ENCODE peak calls at places on chromosomes 3 and 15, in four cellular contexts. One of them, this sample, is unnamed.

GRCh38 chr3:8972614-8973013 is 9.3 kb upstream of the RAD18 start:
- DNase-seq in progenitor cell of endocrine pancreas: no peak
- DNase-seq in hepatocyte: peak
- DNase-seq in suprapubic skin: no peak
- DNase-seq in this sample: no peak

GRCh38 chr15:25936004-25936403 is 72.9 kb upstream of the ATP10A start:
- DNase-seq in progenitor cell of endocrine pancreas: no peak
- DNase-seq in suprapubic skin: no peak
- DNase-seq in hepatocyte: no peak
- DNase-seq in this sample: no peak

GRCh38 chr3:71688121-71688520 is 37.1 kb downstream of the EIF4E3 start:
- DNase-seq in suprapubic skin: no peak
- DNase-seq in progenitor cell of endocrine pancreas: no peak
- DNase-seq in hepatocyte: peak
- DNase-seq in this sample: no peak

GRCh38 chr3:171953300-171954022 is 85.9 kb upstream of the FNDC3B start:
- DNase-seq in hepatocyte: no peak
- DNase-seq in suprapubic skin: no peak
- DNase-seq in progenitor cell of endocrine pancreas: no peak
- DNase-seq in this sample: no peak

GRCh38 chr3:17162116-17162515 is 277.4 kb downstream of the PLCL2 start:
- DNase-seq in hepatocyte: no peak
- DNase-seq in suprapubic skin: no peak
- DNase-seq in progenitor cell of endocrine pancreas: no peak
- DNase-seq in this sample: no peak

GRCh38 chr3:78571486-78571885 is 1196.3 kb downstream of the ROBO1 start:
- DNase-seq in hepatocyte: no peak
- DNase-seq in suprapubic skin: no peak
- DNase-seq in progenitor cell of endocrine pancreas: no peak
- DNase-seq in this sample: no peak

GRCh38 chr3:185153861-185154629 is 1.2 kb upstream of the C3orf70 start:
- DNase-seq in suprapubic skin: no peak
- DNase-seq in hepatocyte: no peak
- DNase-seq in progenitor cell of endocrine pancreas: no peak
- DNase-seq in this sample: no peak

GRCh38 chr15:93866996-93867395 is 364.4 kb upstream of the MCTP2 start:
- DNase-seq in progenitor cell of endocrine pancreas: no peak
- DNase-seq in hepatocyte: no peak
- DNase-seq in suprapubic skin: no peak
- DNase-seq in this sample: no peak

GRCh38 chr3:14780927-14781507 is 37.7 kb upstream of the FGD5 start:
- DNase-seq in progenitor cell of endocrine pancreas: peak
- DNase-seq in suprapubic skin: peak
- DNase-seq in hepatocyte: peak
- DNase-seq in this sample: peak

GRCh38 chr3:57856675-57857074 is 100.6 kb downstream of the SLMAP start:
- DNase-seq in progenitor cell of endocrine pancreas: no peak
- DNase-seq in hepatocyte: peak
- DNase-seq in suprapubic skin: no peak
- DNase-seq in this sample: no peak

GRCh38 chr3:150362515-150363302 is 45.4 kb upstream of the TSC22D2 start:
- DNase-seq in hepatocyte: no peak
- DNase-seq in progenitor cell of endocrine pancreas: no peak
- DNase-seq in suprapubic skin: no peak
- DNase-seq in this sample: no peak

GRCh38 chr3:119342176-119342575 is 48.0 kb downstream of the ARHGAP31 start:
- DNase-seq in progenitor cell of endocrine pancreas: no peak
- DNase-seq in suprapubic skin: no peak
- DNase-seq in hepatocyte: no peak
- DNase-seq in this sample: no peak

GRCh38 chr3:12947504-12948369 is 106.4 kb upstream of the RPL32 start:
- DNase-seq in suprapubic skin: no peak
- DNase-seq in hepatocyte: peak
- DNase-seq in progenitor cell of endocrine pancreas: no peak
- DNase-seq in this sample: no peak

GRCh38 chr3:135125171-135125801 is 330.2 kb downstream of the EPHB1 start:
- DNase-seq in progenitor cell of endocrine pancreas: peak
- DNase-seq in suprapubic skin: no peak
- DNase-seq in hepatocyte: peak
- DNase-seq in this sample: peak

GRCh38 chr3:197482001-197482400 is 73.8 kb downstream of the BDH1 start:
- DNase-seq in suprapubic skin: no peak
- DNase-seq in progenitor cell of endocrine pancreas: no peak
- DNase-seq in hepatocyte: no peak
- DNase-seq in this sample: no peak

GRCh38 chr15:83837946-83838571 is 184.1 kb downstream of the ADAMTSL3 start:
- DNase-seq in progenitor cell of endocrine pancreas: peak
- DNase-seq in hepatocyte: peak
- DNase-seq in suprapubic skin: no peak
- DNase-seq in this sample: peak

GRCh38 chr3:42051384-42052131 is 39.6 kb upstream of the TRAK1 start:
- DNase-seq in suprapubic skin: no peak
- DNase-seq in hepatocyte: peak
- DNase-seq in progenitor cell of endocrine pancreas: no peak
- DNase-seq in this sample: no peak

GRCh38 chr3:9834520-9835380 is 9.1 kb downstream of the RPUSD3 start:
- DNase-seq in suprapubic skin: no peak
- DNase-seq in progenitor cell of endocrine pancreas: no peak
- DNase-seq in hepatocyte: no peak
- DNase-seq in this sample: no peak

GRCh38 chr3:37453393-37454391 is 279.3 kb upstream of the LRRFIP2 start:
- DNase-seq in progenitor cell of endocrine pancreas: no peak
- DNase-seq in hepatocyte: peak
- DNase-seq in suprapubic skin: peak
- DNase-seq in this sample: peak

GRCh38 chr3:129793356-129793755 is 100.2 kb downstream of the TMCC1 start:
- DNase-seq in hepatocyte: peak
- DNase-seq in suprapubic skin: no peak
- DNase-seq in progenitor cell of endocrine pancreas: no peak
- DNase-seq in this sample: no peak

GRCh38 chr3:130609166-130609574 is 92.2 kb downstream of the COL6A6 start:
- DNase-seq in suprapubic skin: peak
- DNase-seq in hepatocyte: no peak
- DNase-seq in progenitor cell of endocrine pancreas: no peak
- DNase-seq in this sample: no peak

DNA sequence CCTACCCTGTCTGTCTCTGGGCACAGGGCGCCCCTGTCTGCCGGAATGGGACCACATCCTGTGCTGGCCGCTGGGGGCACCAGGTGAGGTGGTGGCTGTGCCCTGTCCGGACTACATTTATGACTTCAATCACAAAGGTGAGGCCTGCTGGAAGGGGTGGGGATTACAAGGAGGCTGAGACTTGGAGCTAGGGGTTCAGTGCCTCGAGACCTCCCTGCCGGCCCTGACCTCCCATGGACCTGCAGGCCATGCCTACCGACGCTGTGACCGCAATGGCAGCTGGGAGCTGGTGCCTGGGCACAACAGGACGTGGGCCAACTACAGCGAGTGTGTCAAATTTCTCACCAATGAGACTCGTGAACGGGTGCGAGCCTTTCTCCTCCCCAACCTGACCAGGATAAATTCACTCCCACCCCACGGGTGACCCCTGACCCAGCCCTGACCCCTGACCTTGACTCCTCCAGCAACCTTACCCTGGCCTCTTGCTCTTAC is 20.4 kb downstream of the PTH1R start:
- DNase-seq in hepatocyte: no peak
- DNase-seq in suprapubic skin: no peak
- DNase-seq in progenitor cell of endocrine pancreas: no peak
- DNase-seq in this sample: peak
- TF ChIP-seq CTCF in hepatocyte: no peak
- TF ChIP-seq CTCF in suprapubic skin: no peak
- TF ChIP-seq CTCF in progenitor cell of endocrine pancreas: peak
- TF ChIP-seq CTCF in this sample: no peak

DNA sequence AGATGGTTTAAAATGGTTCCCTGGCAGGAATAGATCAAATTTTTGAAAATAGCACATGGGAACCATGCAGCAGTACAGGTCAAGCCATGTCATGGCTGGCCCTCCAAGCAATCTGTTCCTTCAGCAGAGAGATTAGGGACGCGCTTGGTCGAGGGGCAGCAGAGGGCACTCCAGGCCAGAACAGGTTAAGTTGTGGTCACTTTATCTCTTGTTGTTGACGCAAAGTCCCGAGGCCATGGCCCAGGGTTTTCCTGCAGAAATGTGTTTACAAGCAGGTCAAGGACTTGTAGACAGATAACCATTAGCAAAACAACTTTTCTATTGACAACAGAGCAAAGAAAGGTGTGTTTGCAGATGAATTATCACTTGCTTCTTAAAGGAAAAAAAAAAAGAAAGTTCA is 570.0 kb upstream of the NR2F2 start:
- DNase-seq in progenitor cell of endocrine pancreas: no peak
- DNase-seq in suprapubic skin: no peak
- DNase-seq in hepatocyte: peak
- DNase-seq in this sample: peak
- TF ChIP-seq CTCF in progenitor cell of endocrine pancreas: peak
- TF ChIP-seq CTCF in suprapubic skin: no peak
- TF ChIP-seq CTCF in hepatocyte: peak
- TF ChIP-seq CTCF in this sample: peak

DNA sequence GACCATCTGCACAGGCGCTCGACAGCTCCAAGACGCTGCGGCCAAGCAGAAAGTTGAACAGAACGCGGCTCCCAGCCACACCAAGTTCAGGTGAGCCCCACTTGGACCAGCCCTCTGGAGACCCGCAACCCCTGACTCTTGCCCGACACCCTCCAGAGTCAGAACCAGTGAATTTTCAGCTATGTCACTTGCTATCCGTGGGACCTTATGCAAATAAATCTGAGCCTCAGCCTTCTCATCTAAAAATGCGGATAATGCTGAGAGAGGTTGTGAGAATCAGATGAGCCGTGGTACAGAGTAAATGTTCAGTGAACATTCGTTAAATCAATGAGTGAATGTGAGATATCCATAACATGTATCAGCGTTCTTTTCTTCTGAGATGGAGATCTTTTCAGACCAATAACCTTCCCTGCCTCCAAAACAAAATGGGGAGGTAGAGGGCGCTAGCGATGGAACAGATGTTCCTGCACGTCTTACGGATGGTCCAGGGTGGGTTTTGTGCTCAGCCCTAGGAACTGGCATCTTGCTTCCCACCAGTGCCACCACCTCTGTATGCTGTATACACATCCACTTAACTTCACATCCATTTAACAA is 524 bp downstream of the MRPS11 start:
- DNase-seq in hepatocyte: no peak
- DNase-seq in progenitor cell of endocrine pancreas: no peak
- DNase-seq in suprapubic skin: no peak
- DNase-seq in this sample: peak
- TF ChIP-seq CTCF in hepatocyte: no peak
- TF ChIP-seq CTCF in progenitor cell of endocrine pancreas: no peak
- TF ChIP-seq CTCF in suprapubic skin: no peak
- TF ChIP-seq CTCF in this sample: no peak

GRCh38 chr3:56802793-56803192 is 1.0 kb upstream of the ARHGEF3 start:
- DNase-seq in hepatocyte: no peak
- DNase-seq in suprapubic skin: no peak
- DNase-seq in progenitor cell of endocrine pancreas: no peak
- DNase-seq in this sample: no peak

GRCh38 chr3:56801597-56802410 is at the start of gene ARHGEF3:
- DNase-seq in suprapubic skin: peak
- DNase-seq in hepatocyte: peak
- DNase-seq in progenitor cell of endocrine pancreas: peak
- DNase-seq in this sample: peak

GRCh38 chr3:56800373-56801150 is 1.2 kb downstream of the ARHGEF3 start:
- DNase-seq in progenitor cell of endocrine pancreas: no peak
- DNase-seq in suprapubic skin: no peak
- DNase-seq in hepatocyte: no peak
- DNase-seq in this sample: no peak

GRCh38 chr3:56801151-56801596 is 575 bp downstream of the ARHGEF3 start:
- DNase-seq in hepatocyte: no peak
- DNase-seq in progenitor cell of endocrine pancreas: no peak
- DNase-seq in suprapubic skin: no peak
- DNase-seq in this sample: no peak

DNA sequence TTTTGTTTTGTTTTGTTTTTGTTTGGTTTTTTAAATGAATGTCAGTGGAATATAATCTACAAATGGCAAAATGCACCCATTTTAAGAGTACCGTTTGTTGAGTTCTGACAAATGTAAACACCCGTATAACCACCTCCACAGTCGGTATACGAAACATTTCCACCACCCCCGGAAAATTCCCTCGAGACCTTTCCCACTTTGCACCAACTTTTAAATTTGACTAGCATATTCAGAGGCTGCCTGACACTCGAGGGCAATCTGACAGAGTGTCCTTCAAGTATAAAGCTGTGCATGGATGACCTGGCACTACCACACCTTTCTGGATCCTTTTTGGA is 629 bp upstream of the ARHGEF3 start:
- DNase-seq in progenitor cell of endocrine pancreas: no peak
- DNase-seq in suprapubic skin: no peak
- DNase-seq in hepatocyte: no peak
- DNase-seq in this sample: no peak
- TF ChIP-seq CTCF in progenitor cell of endocrine pancreas: no peak
- TF ChIP-seq CTCF in suprapubic skin: no peak
- TF ChIP-seq CTCF in hepatocyte: no peak
- TF ChIP-seq CTCF in this sample: no peak

GRCh38 chr15:89021224-89021623 is 67.0 kb upstream of the ABHD2 start:
- DNase-seq in suprapubic skin: no peak
- DNase-seq in progenitor cell of endocrine pancreas: no peak
- DNase-seq in hepatocyte: no peak
- DNase-seq in this sample: no peak
- TF ChIP-seq CTCF in suprapubic skin: no peak
- TF ChIP-seq CTCF in progenitor cell of endocrine pancreas: no peak
- TF ChIP-seq CTCF in hepatocyte: no peak
- TF ChIP-seq CTCF in this sample: no peak

DNA sequence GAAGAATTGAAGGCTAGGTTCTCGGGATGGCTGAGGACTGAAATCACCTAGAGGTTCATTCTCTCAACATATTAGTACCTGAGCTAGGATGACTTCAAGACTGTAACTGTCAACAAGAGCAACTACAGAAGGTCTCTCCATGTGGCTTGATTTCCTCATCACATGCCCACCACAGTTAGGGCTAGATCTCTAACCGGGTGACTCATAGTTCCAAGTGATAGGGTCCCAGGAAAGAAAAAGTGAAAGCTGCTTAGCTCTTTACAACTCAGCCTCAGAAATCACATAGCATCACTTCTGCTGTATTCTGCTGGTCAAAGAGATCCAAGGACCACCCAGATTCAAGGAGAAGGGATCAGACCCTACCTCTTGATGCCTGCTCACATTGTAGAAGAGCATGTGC is 165.4 kb upstream of the AGTR1 start:
- DNase-seq in suprapubic skin: no peak
- DNase-seq in hepatocyte: no peak
- DNase-seq in progenitor cell of endocrine pancreas: no peak
- DNase-seq in this sample: no peak
- TF ChIP-seq CTCF in suprapubic skin: no peak
- TF ChIP-seq CTCF in hepatocyte: no peak
- TF ChIP-seq CTCF in progenitor cell of endocrine pancreas: no peak
- TF ChIP-seq CTCF in this sample: no peak

DNA sequence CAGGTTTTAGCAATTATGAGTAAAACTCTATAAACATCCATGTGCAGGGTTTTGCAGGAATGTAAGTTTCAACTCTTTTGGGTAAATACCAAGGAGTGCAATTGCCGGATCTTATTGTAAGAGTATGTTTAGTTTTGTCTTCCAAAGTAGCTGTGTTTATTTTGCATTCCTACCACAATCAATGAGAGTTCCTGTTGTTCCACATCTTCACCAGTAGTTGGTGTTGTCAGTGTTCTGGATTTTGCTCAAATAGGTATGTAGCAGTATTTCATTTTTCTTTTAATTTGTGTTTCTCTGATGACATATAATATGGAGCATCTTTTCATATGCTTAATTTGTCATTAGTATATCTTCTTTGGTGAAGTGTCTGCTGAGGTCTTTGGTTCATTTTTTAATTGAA is 185.1 kb upstream of the GALNT15 start:
- DNase-seq in hepatocyte: no peak
- DNase-seq in progenitor cell of endocrine pancreas: no peak
- DNase-seq in suprapubic skin: no peak
- DNase-seq in this sample: no peak
- TF ChIP-seq CTCF in hepatocyte: no peak
- TF ChIP-seq CTCF in progenitor cell of endocrine pancreas: peak
- TF ChIP-seq CTCF in suprapubic skin: no peak
- TF ChIP-seq CTCF in this sample: no peak

This sample was measured in nephron progenitor cell.